ENCODE peak calls at places on chromosomes 4 and X, in nine cellular contexts. One of them, this sample, is unnamed.

GRCh38 chrX:9072281-9072680 is 38.4 kb upstream of the FAM9B start:
- DNase-seq in stimulated activated CD4-positive, alpha-beta T cell treated with anti-CD3 and anti-CD28 coated beads, Interleukin-12 subunit alpha, Interleukin-12 subunit beta, amount 100 ng/mL, for 4 hours: no peak
- DNase-seq in heart left ventricle: no peak
- DNase-seq in GM04504: peak
- DNase-seq in KG1: no peak
- DNase-seq in hypothalamus: no peak
- DNase-seq in NCI-H774: no peak
- DNase-seq in OCI-M1: no peak
- DNase-seq in HCEC 1CT: no peak
- DNase-seq in this sample: no peak

GRCh38 chr4:61500883-61501282 is 300.8 kb downstream of the ADGRL3 start:
- DNase-seq in NCI-H774: no peak
- DNase-seq in hypothalamus: no peak
- DNase-seq in KG1: no peak
- DNase-seq in OCI-M1: peak
- DNase-seq in stimulated activated CD4-positive, alpha-beta T cell treated with anti-CD3 and anti-CD28 coated beads, Interleukin-12 subunit alpha, Interleukin-12 subunit beta, amount 100 ng/mL, for 4 hours: no peak
- DNase-seq in heart left ventricle: no peak
- DNase-seq in GM04504: no peak
- DNase-seq in HCEC 1CT: peak
- DNase-seq in this sample: no peak

GRCh38 chr4:142817442-142817841 is 28.7 kb downstream of the INPP4B start:
- DNase-seq in hypothalamus: no peak
- DNase-seq in stimulated activated CD4-positive, alpha-beta T cell treated with anti-CD3 and anti-CD28 coated beads, Interleukin-12 subunit alpha, Interleukin-12 subunit beta, amount 100 ng/mL, for 4 hours: no peak
- DNase-seq in GM04504: peak
- DNase-seq in heart left ventricle: peak
- DNase-seq in NCI-H774: no peak
- DNase-seq in KG1: peak
- DNase-seq in HCEC 1CT: peak
- DNase-seq in OCI-M1: peak
- DNase-seq in this sample: peak

GRCh38 chrX:37462346-37462745 is 109.1 kb upstream of the LANCL3 start:
- DNase-seq in stimulated activated CD4-positive, alpha-beta T cell treated with anti-CD3 and anti-CD28 coated beads, Interleukin-12 subunit alpha, Interleukin-12 subunit beta, amount 100 ng/mL, for 4 hours: no peak
- DNase-seq in GM04504: no peak
- DNase-seq in KG1: no peak
- DNase-seq in OCI-M1: no peak
- DNase-seq in NCI-H774: no peak
- DNase-seq in heart left ventricle: no peak
- DNase-seq in hypothalamus: no peak
- DNase-seq in HCEC 1CT: no peak
- DNase-seq in this sample: no peak

GRCh38 chr4:146329042-146329716 is 114.8 kb downstream of the REELD1 start:
- DNase-seq in hypothalamus: no peak
- DNase-seq in NCI-H774: no peak
- DNase-seq in KG1: no peak
- DNase-seq in OCI-M1: no peak
- DNase-seq in GM04504: no peak
- DNase-seq in HCEC 1CT: peak
- DNase-seq in heart left ventricle: no peak
- DNase-seq in stimulated activated CD4-positive, alpha-beta T cell treated with anti-CD3 and anti-CD28 coated beads, Interleukin-12 subunit alpha, Interleukin-12 subunit beta, amount 100 ng/mL, for 4 hours: no peak
- DNase-seq in this sample: no peak

GRCh38 chr4:21192367-21192766 is 492.1 kb downstream of the PACRGL start:
- DNase-seq in KG1: no peak
- DNase-seq in GM04504: no peak
- DNase-seq in hypothalamus: no peak
- DNase-seq in HCEC 1CT: no peak
- DNase-seq in heart left ventricle: no peak
- DNase-seq in stimulated activated CD4-positive, alpha-beta T cell treated with anti-CD3 and anti-CD28 coated beads, Interleukin-12 subunit alpha, Interleukin-12 subunit beta, amount 100 ng/mL, for 4 hours: no peak
- DNase-seq in NCI-H774: no peak
- DNase-seq in OCI-M1: peak
- DNase-seq in this sample: no peak

GRCh38 chrX:121405826-121406225 is 358.4 kb downstream of the GLUD2 start:
- DNase-seq in HCEC 1CT: no peak
- DNase-seq in heart left ventricle: no peak
- DNase-seq in OCI-M1: no peak
- DNase-seq in KG1: no peak
- DNase-seq in GM04504: no peak
- DNase-seq in NCI-H774: no peak
- DNase-seq in stimulated activated CD4-positive, alpha-beta T cell treated with anti-CD3 and anti-CD28 coated beads, Interleukin-12 subunit alpha, Interleukin-12 subunit beta, amount 100 ng/mL, for 4 hours: no peak
- DNase-seq in hypothalamus: no peak
- DNase-seq in this sample: no peak

GRCh38 chr4:185534850-185535761 is at the start of gene PDLIM3:
- DNase-seq in OCI-M1: no peak
- DNase-seq in KG1: no peak
- DNase-seq in HCEC 1CT: peak
- DNase-seq in GM04504: no peak
- DNase-seq in NCI-H774: peak
- DNase-seq in hypothalamus: no peak
- DNase-seq in stimulated activated CD4-positive, alpha-beta T cell treated with anti-CD3 and anti-CD28 coated beads, Interleukin-12 subunit alpha, Interleukin-12 subunit beta, amount 100 ng/mL, for 4 hours: no peak
- DNase-seq in heart left ventricle: peak
- DNase-seq in this sample: peak

GRCh38 chr4:61427818-61428495 is 227.8 kb downstream of the ADGRL3 start:
- DNase-seq in heart left ventricle: no peak
- DNase-seq in NCI-H774: no peak
- DNase-seq in GM04504: no peak
- DNase-seq in KG1: no peak
- DNase-seq in stimulated activated CD4-positive, alpha-beta T cell treated with anti-CD3 and anti-CD28 coated beads, Interleukin-12 subunit alpha, Interleukin-12 subunit beta, amount 100 ng/mL, for 4 hours: no peak
- DNase-seq in hypothalamus: no peak
- DNase-seq in HCEC 1CT: no peak
- DNase-seq in OCI-M1: no peak
- DNase-seq in this sample: no peak

GRCh38 chr4:39526810-39527295 is 386 bp downstream of the UGDH start:
- DNase-seq in KG1: no peak
- DNase-seq in heart left ventricle: no peak
- DNase-seq in hypothalamus: peak
- DNase-seq in OCI-M1: peak
- DNase-seq in stimulated activated CD4-positive, alpha-beta T cell treated with anti-CD3 and anti-CD28 coated beads, Interleukin-12 subunit alpha, Interleukin-12 subunit beta, amount 100 ng/mL, for 4 hours: no peak
- DNase-seq in HCEC 1CT: no peak
- DNase-seq in GM04504: no peak
- DNase-seq in NCI-H774: no peak
- DNase-seq in this sample: no peak

GRCh38 chr4:74838746-74839370 is 44.5 kb upstream of the BTC start:
- DNase-seq in hypothalamus: no peak
- DNase-seq in NCI-H774: no peak
- DNase-seq in OCI-M1: no peak
- DNase-seq in KG1: no peak
- DNase-seq in stimulated activated CD4-positive, alpha-beta T cell treated with anti-CD3 and anti-CD28 coated beads, Interleukin-12 subunit alpha, Interleukin-12 subunit beta, amount 100 ng/mL, for 4 hours: no peak
- DNase-seq in HCEC 1CT: peak
- DNase-seq in GM04504: peak
- DNase-seq in heart left ventricle: no peak
- DNase-seq in this sample: no peak

GRCh38 chr4:184471872-184472539 is 2.3 kb downstream of the IRF2 start:
- DNase-seq in heart left ventricle: no peak
- DNase-seq in GM04504: no peak
- DNase-seq in hypothalamus: no peak
- DNase-seq in KG1: no peak
- DNase-seq in OCI-M1: peak
- DNase-seq in stimulated activated CD4-positive, alpha-beta T cell treated with anti-CD3 and anti-CD28 coated beads, Interleukin-12 subunit alpha, Interleukin-12 subunit beta, amount 100 ng/mL, for 4 hours: no peak
- DNase-seq in NCI-H774: no peak
- DNase-seq in HCEC 1CT: peak
- DNase-seq in this sample: no peak

GRCh38 chrX:17692709-17693346 is 44.5 kb upstream of the SCML1 start:
- DNase-seq in NCI-H774: no peak
- DNase-seq in heart left ventricle: no peak
- DNase-seq in HCEC 1CT: peak
- DNase-seq in OCI-M1: peak
- DNase-seq in stimulated activated CD4-positive, alpha-beta T cell treated with anti-CD3 and anti-CD28 coated beads, Interleukin-12 subunit alpha, Interleukin-12 subunit beta, amount 100 ng/mL, for 4 hours: no peak
- DNase-seq in KG1: no peak
- DNase-seq in GM04504: peak
- DNase-seq in hypothalamus: no peak
- DNase-seq in this sample: no peak

GRCh38 chrX:30939928-30940327 is 50.9 kb upstream of the TAB3 start:
- DNase-seq in stimulated activated CD4-positive, alpha-beta T cell treated with anti-CD3 and anti-CD28 coated beads, Interleukin-12 subunit alpha, Interleukin-12 subunit beta, amount 100 ng/mL, for 4 hours: no peak
- DNase-seq in hypothalamus: no peak
- DNase-seq in heart left ventricle: no peak
- DNase-seq in NCI-H774: no peak
- DNase-seq in HCEC 1CT: no peak
- DNase-seq in OCI-M1: no peak
- DNase-seq in KG1: no peak
- DNase-seq in GM04504: no peak
- DNase-seq in this sample: no peak

GRCh38 chrX:154748712-154749339 is 2.1 kb downstream of the GAB3 start:
- DNase-seq in KG1: peak
- DNase-seq in stimulated activated CD4-positive, alpha-beta T cell treated with anti-CD3 and anti-CD28 coated beads, Interleukin-12 subunit alpha, Interleukin-12 subunit beta, amount 100 ng/mL, for 4 hours: peak
- DNase-seq in OCI-M1: peak
- DNase-seq in GM04504: no peak
- DNase-seq in NCI-H774: peak
- DNase-seq in HCEC 1CT: peak
- DNase-seq in heart left ventricle: peak
- DNase-seq in hypothalamus: no peak
- DNase-seq in this sample: no peak

GRCh38 chrX:386768-387575 is at the start of gene PPP2R3B:
- DNase-seq in HCEC 1CT: peak
- DNase-seq in heart left ventricle: peak
- DNase-seq in OCI-M1: no peak
- DNase-seq in GM04504: peak
- DNase-seq in stimulated activated CD4-positive, alpha-beta T cell treated with anti-CD3 and anti-CD28 coated beads, Interleukin-12 subunit alpha, Interleukin-12 subunit beta, amount 100 ng/mL, for 4 hours: peak
- DNase-seq in KG1: no peak
- DNase-seq in NCI-H774: no peak
- DNase-seq in hypothalamus: no peak
- DNase-seq in this sample: peak

GRCh38 chr4:3406431-3406830 is 35.3 kb upstream of the HGFAC start:
- DNase-seq in HCEC 1CT: no peak
- DNase-seq in GM04504: no peak
- DNase-seq in NCI-H774: no peak
- DNase-seq in stimulated activated CD4-positive, alpha-beta T cell treated with anti-CD3 and anti-CD28 coated beads, Interleukin-12 subunit alpha, Interleukin-12 subunit beta, amount 100 ng/mL, for 4 hours: no peak
- DNase-seq in heart left ventricle: no peak
- DNase-seq in hypothalamus: no peak
- DNase-seq in KG1: no peak
- DNase-seq in OCI-M1: no peak
- DNase-seq in this sample: no peak

GRCh38 chr4:85790582-85790981 is 315.6 kb downstream of the ARHGAP24 start:
- DNase-seq in HCEC 1CT: no peak
- DNase-seq in stimulated activated CD4-positive, alpha-beta T cell treated with anti-CD3 and anti-CD28 coated beads, Interleukin-12 subunit alpha, Interleukin-12 subunit beta, amount 100 ng/mL, for 4 hours: no peak
- DNase-seq in OCI-M1: no peak
- DNase-seq in GM04504: peak
- DNase-seq in KG1: no peak
- DNase-seq in hypothalamus: no peak
- DNase-seq in heart left ventricle: no peak
- DNase-seq in NCI-H774: no peak
- DNase-seq in this sample: no peak